ENCODE peak calls at places on chromosomes 3 and 15, in eight cellular contexts. I, J, Z, R, K, B, H and O are unnamed samples.

GRCh38 chr3:129421236-129421883 is 7.1 kb downstream of the EFCAB12 start:
- DNase-seq in I (no peak), J (no peak), Z (no peak), R (no peak), K (no peak), B (no peak), H (no peak), O (no peak)

GRCh38 chr3:175187586-175187985 is 328.5 kb downstream of the NAALADL2 start:
- DNase-seq in I (no peak), J (no peak), Z (no peak), R (no peak), K (no peak), B (no peak), H (no peak), O (no peak)

GRCh38 chr15:70483513-70483912 is 279.8 kb downstream of the UACA start:
- DNase-seq in I (no peak), J (no peak), Z (no peak), R (no peak), K (no peak), B (no peak), H (no peak), O (no peak)

GRCh38 chr3:152737021-152737908 is 97.7 kb upstream of the P2RY1 start:
- DNase-seq in I (no peak), J (no peak), Z (peak; percentile 48), R (no peak), K (peak; percentile 34), B (no peak), H (peak; percentile 94), O (no peak)

GRCh38 chr3:134864644-134865043 is 69.6 kb downstream of the EPHB1 start:
- DNase-seq in I (no peak), J (no peak), Z (no peak), R (no peak), K (no peak), B (no peak), H (no peak), O (no peak)

GRCh38 chr3:106687905-106688304 is 689.3 kb upstream of the CCDC54 start:
- DNase-seq in I (no peak), J (no peak), Z (no peak), R (no peak), K (no peak), B (no peak), H (no peak), O (no peak)

GRCh38 chr3:192091831-192092230 is 630.9 kb downstream of the PYDC2 start:
- DNase-seq in I (no peak), J (no peak), Z (no peak), R (no peak), K (no peak), B (no peak), H (peak; percentile 6), O (no peak)

GRCh38 chr3:151895881-151896661 is 22.6 kb downstream of the SUCNR1 start:
- DNase-seq in I (no peak), J (no peak), Z (no peak), R (no peak), K (no peak), B (no peak), H (no peak), O (no peak)

GRCh38 chr3:44415421-44415820 is 62.0 kb downstream of the ZNF445 start:
- DNase-seq in I (no peak), J (no peak), Z (no peak), R (no peak), K (no peak), B (no peak), H (no peak), O (no peak)

GRCh38 chr3:29239377-29239776 is 41.5 kb upstream of the RBMS3 start:
- DNase-seq in I (no peak), J (no peak), Z (no peak), R (no peak), K (no peak), B (no peak), H (no peak), O (no peak)

GRCh38 chr3:179613807-179614206 is 9.2 kb downstream of the NDUFB5 start:
- DNase-seq in I (no peak), J (no peak), Z (no peak), R (no peak), K (no peak), B (no peak), H (peak; percentile 15), O (no peak)

GRCh38 chr3:159245871-159246270 is 444.0 kb downstream of the MFSD1 start:
- DNase-seq in I (no peak), J (no peak), Z (no peak), R (no peak), K (no peak), B (no peak), H (no peak), O (no peak)

GRCh38 chr3:79038057-79038456 is 729.7 kb downstream of the ROBO1 start:
- DNase-seq in I (no peak), J (no peak), Z (no peak), R (no peak), K (no peak), B (no peak), H (no peak), O (no peak)

GRCh38 chr15:85443593-85444328 is 63.4 kb downstream of the AKAP13 start:
- DNase-seq in I (peak; percentile 31), J (no peak), Z (no peak), R (no peak), K (no peak), B (no peak), H (peak; percentile 27), O (peak; percentile 77)
- TF ChIP-seq CTCF in I (no peak), J (no peak), Z (no peak), R (peak; percentile 15), K (no peak), B (no peak), H (no peak), O (no peak)

GRCh38 chr3:71304684-71305083 is 278.8 kb downstream of the FOXP1 start:
- DNase-seq in I (no peak), J (no peak), Z (no peak), R (no peak), K (no peak), B (no peak), H (peak; percentile 82), O (no peak)
- TF ChIP-seq CTCF in I (peak; percentile 38), J (no peak), Z (no peak), R (peak; percentile 44), K (peak; percentile 34), B (no peak), H (peak; percentile 56), O (no peak)

GRCh38 chr3:138919304-138919703 is 27.6 kb downstream of the FOXL2 start:
- DNase-seq in I (no peak), J (no peak), Z (no peak), R (no peak), K (no peak), B (no peak), H (no peak), O (no peak)

GRCh38 chr3:138928727-138929372 is 18.1 kb downstream of the FOXL2 start:
- DNase-seq in I (no peak), J (no peak), Z (no peak), R (no peak), K (no peak), B (no peak), H (no peak), O (no peak)

GRCh38 chr3:138921316-138922292 is 25.3 kb downstream of the FOXL2 start:
- DNase-seq in I (no peak), J (no peak), Z (no peak), R (no peak), K (no peak), B (no peak), H (peak; percentile 78), O (no peak)

DNA sequence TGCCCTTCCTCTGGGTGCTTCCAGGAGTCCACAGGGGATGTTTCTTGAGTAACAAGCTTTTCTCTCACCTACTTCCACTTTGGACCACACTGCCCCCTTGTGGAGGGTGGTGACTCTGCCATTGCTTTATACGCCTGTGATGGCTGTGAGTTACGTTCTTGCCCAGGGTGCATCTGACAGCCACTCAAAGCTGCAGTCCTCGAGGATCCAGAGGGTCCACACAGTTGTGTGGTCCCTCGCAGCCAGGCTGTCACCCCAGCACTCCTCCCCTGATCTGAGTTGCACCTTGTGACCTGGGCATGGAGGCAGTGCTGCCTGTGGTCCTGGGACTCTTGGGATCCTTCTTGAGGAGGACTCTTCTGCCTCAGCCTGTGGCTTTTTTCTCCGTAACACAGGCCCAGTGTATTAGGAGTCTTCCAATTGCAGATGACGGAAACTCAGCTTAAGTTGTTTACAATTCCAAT is 23.4 kb downstream of the FOXL2 start:
- DNase-seq in I (peak; percentile 92), J (peak; percentile 86), Z (peak; percentile 94), R (peak; percentile 82), K (peak; percentile 83), B (peak; percentile 68), H (peak; percentile 86), O (peak; percentile 64)
- TF ChIP-seq CTCF in I (peak; percentile 90), J (peak; percentile 70), Z (peak; percentile 66), R (peak; percentile 93), K (peak; percentile 85), B (peak; percentile 90), H (peak; percentile 91), O (peak; percentile 98)

GRCh38 chr3:13927295-13927694 is 47.4 kb upstream of the WNT7A start:
- DNase-seq in I (no peak), J (no peak), Z (no peak), R (no peak), K (no peak), B (no peak), H (no peak), O (no peak)
- TF ChIP-seq CTCF in I (no peak), J (no peak), Z (no peak), R (peak; percentile 10), K (no peak), B (no peak), H (no peak), O (peak; percentile 27)

DNA sequence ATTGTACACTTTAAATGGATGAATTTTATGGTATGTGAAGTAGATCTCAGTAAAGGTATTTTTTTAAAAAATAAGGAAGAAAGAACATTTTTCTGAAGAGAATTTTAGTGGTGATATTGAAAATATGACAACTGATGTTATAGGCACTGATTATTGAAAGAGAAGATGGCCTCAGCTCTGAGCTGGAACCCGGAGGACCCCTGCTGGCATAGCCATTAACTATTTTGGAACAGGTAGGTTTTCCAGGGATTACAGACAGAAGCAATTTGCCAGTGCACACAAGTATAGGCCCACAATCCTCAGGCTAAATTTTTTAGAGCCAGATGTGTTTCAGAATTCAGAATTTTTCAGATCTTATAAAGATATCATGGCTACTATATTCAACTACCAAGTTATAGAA is 315.9 kb upstream of the GPR149 start:
- DNase-seq in I (no peak), J (no peak), Z (no peak), R (no peak), K (no peak), B (no peak), H (no peak), O (no peak)
- TF ChIP-seq CTCF in I (no peak), J (no peak), Z (no peak), R (peak; percentile 32), K (no peak), B (no peak), H (no peak), O (peak; percentile 55)